ENCODE peak calls at places on chromosomes 1 and 21, in five cellular contexts. Y is heart right ventricle, Z is cardiac fibroblast, I is HCT116, A is GM23338. E is an unnamed sample.

GRCh38 chr1:25654109-25654660 is 37.6 kb downstream of the MAN1C1 start:
- DNase-seq in Y (no peak), Z (no peak), I (no peak), A (no peak), E (no peak)

GRCh38 chr1:39272791-39273071 is 68.2 kb downstream of the MACF1 start:
- DNase-seq in Y (no peak), Z (no peak), I (no peak), A (no peak), E (no peak)

GRCh38 chr1:226424228-226425003 is 16.5 kb upstream of the PARP1 start:
- DNase-seq in Y (no peak), Z (peak), I (peak), A (peak), E (peak)

GRCh38 chr1:218585565-218586184 is 240.5 kb downstream of the TGFB2 start:
- DNase-seq in Y (no peak), Z (peak), I (peak), A (peak), E (no peak)

GRCh38 chr1:5917591-5918274 is 74.5 kb downstream of the NPHP4 start:
- DNase-seq in Y (no peak), Z (no peak), I (no peak), A (no peak), E (no peak)

GRCh38 chr1:172269644-172270043 is 150.8 kb upstream of the C1orf105 start:
- DNase-seq in Y (no peak), Z (peak), I (no peak), A (no peak), E (no peak)

GRCh38 chr1:21220815-21221214 is 44.1 kb upstream of the EIF4G3 start:
- DNase-seq in Y (no peak), Z (peak), I (no peak), A (no peak), E (no peak)

GRCh38 chr1:89499320-89499719 is 25.3 kb upstream of the LRRC8B start:
- DNase-seq in Y (no peak), Z (peak), I (no peak), A (no peak), E (no peak)

GRCh38 chr1:205554016-205554811 is 49.7 kb downstream of the CDK18 start:
- DNase-seq in Y (no peak), Z (no peak), I (no peak), A (no peak), E (no peak)

GRCh38 chr1:153539395-153540093 is 1.2 kb downstream of the S100A5 start:
- DNase-seq in Y (no peak), Z (no peak), I (no peak), A (no peak), E (no peak)

GRCh38 chr1:20119351-20119750 is at the start of gene PLA2G2D:
- DNase-seq in Y (no peak), Z (no peak), I (no peak), A (no peak), E (no peak)

GRCh38 chr1:24190970-24191570 is 4.0 kb upstream of the IFNLR1 start:
- DNase-seq in Y (no peak), Z (no peak), I (no peak), A (no peak), E (peak)

GRCh38 chr21:42118901-42119300 is 47.8 kb downstream of the UMODL1 start:
- DNase-seq in Y (no peak), Z (no peak), I (no peak), A (no peak), E (no peak)

GRCh38 chr1:28933918-28934317 is 19.5 kb downstream of the EPB41 start:
- DNase-seq in Y (no peak), Z (no peak), I (no peak), A (no peak), E (no peak)

GRCh38 chr1:11168731-11169130 is 20.4 kb upstream of the ANGPTL7 start:
- DNase-seq in Y (no peak), Z (no peak), I (no peak), A (no peak), E (no peak)

GRCh38 chr1:167957710-167958109 is 20.8 kb upstream of the MPC2 start:
- DNase-seq in Y (no peak), Z (no peak), I (no peak), A (no peak), E (no peak)

GRCh38 chr1:230725256-230726012 is 11.5 kb upstream of the AGT start:
- DNase-seq in Y (no peak), Z (no peak), I (no peak), A (no peak), E (no peak)

GRCh38 chr1:192826791-192827477 is 18.1 kb downstream of the RGS2 start:
- DNase-seq in Y (no peak), Z (peak), I (peak), A (no peak), E (no peak)

GRCh38 chr1:89464008-89464407 is 60.6 kb upstream of the LRRC8B start:
- DNase-seq in Y (no peak), Z (no peak), I (no peak), A (no peak), E (no peak)

GRCh38 chr1:167681497-167682102 is 40.2 kb upstream of the MPZL1 start:
- DNase-seq in Y (no peak), Z (no peak), I (no peak), A (no peak), E (no peak)

GRCh38 chr1:116168277-116169032 is 57.3 kb downstream of the MAB21L3 start:
- DNase-seq in Y (peak), Z (peak), I (no peak), A (peak), E (peak)

GRCh38 chr1:7795406-7795805 is 11.3 kb downstream of the PER3 start:
- DNase-seq in Y (no peak), Z (no peak), I (no peak), A (no peak), E (no peak)

GRCh38 chr1:100757946-100758345 is 38.4 kb downstream of the VCAM1 start:
- DNase-seq in Y (peak), Z (peak), I (no peak), A (no peak), E (no peak)

GRCh38 chr1:114238066-114238465 is 84.4 kb upstream of the SYT6 start:
- DNase-seq in Y (no peak), Z (no peak), I (no peak), A (no peak), E (no peak)

GRCh38 chr1:8652607-8653046 is 164.8 kb downstream of the RERE start:
- DNase-seq in Y (no peak), Z (no peak), I (no peak), A (no peak), E (no peak)

GRCh38 chr1:6802893-6803292 is 17.6 kb downstream of the CAMTA1 start:
- DNase-seq in Y (no peak), Z (no peak), I (no peak), A (no peak), E (no peak)

GRCh38 chr1:235739124-235739523 is 89.5 kb upstream of the GNG4 start:
- DNase-seq in Y (no peak), Z (peak), I (no peak), A (no peak), E (no peak)

GRCh38 chr1:239943761-239944160 is 147.9 kb upstream of the FMN2 start:
- DNase-seq in Y (no peak), Z (no peak), I (no peak), A (no peak), E (no peak)

GRCh38 chr1:228276361-228276831 is 68.6 kb downstream of the OBSCN start:
- DNase-seq in Y (peak), Z (no peak), I (no peak), A (no peak), E (no peak)

GRCh38 chr1:67818725-67819301 is 14.5 kb downstream of the GNG12 start:
- DNase-seq in Y (no peak), Z (no peak), I (no peak), A (no peak), E (no peak)

GRCh38 chr1:171841931-171842723 is 829 bp downstream of the DNM3 start:
- DNase-seq in Y (peak), Z (peak), I (no peak), A (peak), E (peak)

GRCh38 chr1:88079036-88079435 is 605.0 kb upstream of the PKN2 start:
- DNase-seq in Y (no peak), Z (peak), I (peak), A (peak), E (no peak)
- TF ChIP-seq CTCF in Y (peak), Z (peak), I (peak), A (peak), E (no peak)

GRCh38 chr21:45655071-45655470 is 11.5 kb downstream of the PCBP3 start:
- DNase-seq in Y (no peak), Z (peak), I (no peak), A (no peak), E (no peak)
- TF ChIP-seq CTCF in Y (no peak), Z (no peak), I (no peak), A (no peak), E (no peak)

GRCh38 chr1:247177755-247178154 is 5.9 kb upstream of the ZNF124 start:
- DNase-seq in Y (no peak), Z (no peak), I (no peak), A (no peak), E (no peak)

GRCh38 chr1:247173431-247173830 is 1.6 kb upstream of the ZNF124 start:
- DNase-seq in Y (no peak), Z (no peak), I (no peak), A (no peak), E (no peak)

GRCh38 chr1:247175458-247175857 is 3.6 kb upstream of the ZNF124 start:
- DNase-seq in Y (no peak), Z (no peak), I (no peak), A (no peak), E (no peak)

GRCh38 chr1:247172956-247173355 is 1.1 kb upstream of the ZNF124 start:
- DNase-seq in Y (no peak), Z (no peak), I (no peak), A (no peak), E (no peak)
- TF ChIP-seq CTCF in Y (no peak), Z (no peak), I (no peak), A (no peak), E (no peak)

DNA sequence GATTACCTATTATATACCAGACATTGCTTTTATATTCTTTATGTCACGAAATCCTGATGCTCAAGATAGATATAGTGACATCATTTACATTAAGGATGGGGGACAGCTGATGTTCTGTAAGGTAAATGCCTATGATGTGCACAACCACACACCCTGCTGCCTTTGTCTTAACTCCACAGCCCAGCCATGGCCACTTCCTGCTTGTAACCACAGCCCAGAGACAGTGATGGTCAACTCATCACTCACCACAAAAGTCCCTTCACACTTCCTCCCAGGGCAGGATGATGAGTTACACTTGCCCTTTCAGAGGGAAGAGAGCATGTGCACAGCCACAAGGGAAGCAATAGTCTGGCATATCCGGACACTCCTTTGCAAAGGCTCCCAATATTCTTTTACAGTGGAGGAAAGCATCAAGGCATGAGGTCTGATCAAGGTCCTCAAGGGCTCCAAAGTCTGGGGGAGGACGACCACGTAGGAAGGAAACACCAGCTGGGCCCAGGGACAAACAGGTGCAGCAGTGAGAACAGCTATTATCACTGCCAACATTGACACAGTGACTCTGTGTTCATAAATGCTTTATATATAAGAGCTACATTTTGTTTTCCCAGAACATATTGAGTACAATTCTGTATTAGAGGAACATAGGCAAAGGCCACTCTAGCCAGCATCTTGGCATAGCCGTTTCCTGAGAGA is 53.8 kb downstream of the PLPP3 start:
- DNase-seq in Y (no peak), Z (no peak), I (no peak), A (no peak), E (peak)
- TF ChIP-seq CTCF in Y (no peak), Z (no peak), I (no peak), A (no peak), E (no peak)

GRCh38 chr1:156045070-156045469 is 8.5 kb downstream of the UBQLN4 start:
- DNase-seq in Y (no peak), Z (no peak), I (no peak), A (no peak), E (no peak)
- TF ChIP-seq CTCF in Y (no peak), Z (no peak), I (no peak), A (no peak), E (no peak)

E was measured in GM10248.